ENCODE peak calls at places on chromosomes 3 and 15, in four cellular contexts. E, K, N and B are unnamed samples.

GRCh38 chr15:89876736-89877135 is 17.1 kb downstream of the AP3S2 start:
- DNase-seq in E (no peak), K (no peak), N (no peak), B (no peak)

GRCh38 chr15:35450492-35450891 is 95.5 kb downstream of the DPH6 start:
- DNase-seq in E (peak), K (no peak), N (no peak), B (peak)

GRCh38 chr3:17430574-17430973 is 311.9 kb downstream of the TBC1D5 start:
- DNase-seq in E (no peak), K (no peak), N (no peak), B (no peak)

GRCh38 chr15:72495007-72495406 is 20.9 kb downstream of the ARIH1 start:
- DNase-seq in E (no peak), K (no peak), N (no peak), B (no peak)

GRCh38 chr3:143362115-143362992 is 242.8 kb downstream of the CHST2 start:
- DNase-seq in E (peak), K (no peak), N (no peak), B (no peak)

GRCh38 chr3:175260145-175260794 is 401.1 kb downstream of the NAALADL2 start:
- DNase-seq in E (peak), K (no peak), N (no peak), B (peak)

GRCh38 chr3:187327827-187328226 is 36.3 kb upstream of the MASP1 start:
- DNase-seq in E (no peak), K (no peak), N (no peak), B (no peak)

GRCh38 chr15:69375151-69375790 is 38.9 kb upstream of the KIF23 start:
- DNase-seq in E (no peak), K (no peak), N (peak), B (no peak)

GRCh38 chr3:107430214-107431047 is 53.2 kb downstream of the CCDC54 start:
- DNase-seq in E (peak), K (no peak), N (no peak), B (peak)

GRCh38 chr3:172317984-172318383 is 130.3 kb downstream of the GHSR start:
- DNase-seq in E (peak), K (no peak), N (no peak), B (peak)

GRCh38 chr3:64223809-64224570 is 1.3 kb downstream of the PRICKLE2 start:
- DNase-seq in E (peak), K (no peak), N (no peak), B (peak)

GRCh38 chr3:151558621-151559020 is 97.8 kb upstream of the IGSF10 start:
- DNase-seq in E (no peak), K (no peak), N (no peak), B (peak)

GRCh38 chr3:113533534-113533892 is 1.2 kb downstream of the SIDT1 start:
- DNase-seq in E (no peak), K (no peak), N (no peak), B (no peak)

GRCh38 chr3:63975705-63976104 is 47.6 kb downstream of the PSMD6 start:
- DNase-seq in E (peak), K (no peak), N (no peak), B (peak)

GRCh38 chr15:47339800-47340575 is 377.3 kb upstream of the SEMA6D start:
- DNase-seq in E (no peak), K (no peak), N (no peak), B (peak)

GRCh38 chr3:23751485-23751811 is 54.3 kb upstream of the UBE2E1 start:
- DNase-seq in E (peak), K (no peak), N (no peak), B (peak)

GRCh38 chr3:105108823-105109222 is 257.9 kb upstream of the ALCAM start:
- DNase-seq in E (no peak), K (no peak), N (no peak), B (peak)

GRCh38 chr15:40323953-40324937 is 753 bp downstream of the INAFM2 start:
- DNase-seq in E (no peak), K (no peak), N (no peak), B (no peak)

GRCh38 chr3:45507820-45508317 is 86.7 kb upstream of the LIMD1 start:
- DNase-seq in E (peak), K (no peak), N (no peak), B (peak)

GRCh38 chr3:123695152-123695551 is 110.3 kb upstream of the HACD2 start:
- DNase-seq in E (no peak), K (no peak), N (no peak), B (no peak)

GRCh38 chr3:52442409-52443267 is 2.3 kb downstream of the SEMA3G start:
- DNase-seq in E (no peak), K (no peak), N (no peak), B (no peak)

GRCh38 chr3:98733055-98733777 is 29.9 kb upstream of the ST3GAL6 start:
- DNase-seq in E (no peak), K (no peak), N (peak), B (peak)

GRCh38 chr3:9732080-9732752 is 681 bp downstream of the BRPF1 start:
- DNase-seq in E (no peak), K (no peak), N (peak), B (no peak)

GRCh38 chr3:188150982-188151381 is 3.0 kb upstream of the LPP start:
- DNase-seq in E (no peak), K (no peak), N (no peak), B (no peak)

GRCh38 chr15:95446854-95447253 is 883.6 kb upstream of the NR2F2 start:
- DNase-seq in E (no peak), K (no peak), N (no peak), B (no peak)

GRCh38 chr3:90007786-90008499 is 900.5 kb downstream of the EPHA3 start:
- DNase-seq in E (no peak), K (no peak), N (no peak), B (peak)

GRCh38 chr3:65181397-65181871 is 493.6 kb upstream of the ADAMTS9 start:
- DNase-seq in E (no peak), K (no peak), N (no peak), B (no peak)

GRCh38 chr15:52004806-52005205 is 14.2 kb upstream of the MAPK6 start:
- DNase-seq in E (no peak), K (no peak), N (no peak), B (no peak)

GRCh38 chr3:77859131-77859530 is 819.2 kb downstream of the ROBO2 start:
- DNase-seq in E (no peak), K (no peak), N (no peak), B (no peak)

GRCh38 chr3:8343058-8343457 is 158.6 kb upstream of the LMCD1 start:
- DNase-seq in E (no peak), K (no peak), N (no peak), B (no peak)

GRCh38 chr3:153443961-153444360 is 281.9 kb downstream of the RAP2B start:
- DNase-seq in E (no peak), K (no peak), N (no peak), B (peak)

GRCh38 chr15:70257047-70257446 is 159.3 kb upstream of the TLE3 start:
- DNase-seq in E (no peak), K (no peak), N (no peak), B (no peak)

GRCh38 chr3:37741644-37742043 is 120.0 kb upstream of the CTDSPL start:
- DNase-seq in E (no peak), K (no peak), N (peak), B (no peak)
- TF ChIP-seq CTCF in E (peak), K (peak), N (peak), B (no peak)

DNA sequence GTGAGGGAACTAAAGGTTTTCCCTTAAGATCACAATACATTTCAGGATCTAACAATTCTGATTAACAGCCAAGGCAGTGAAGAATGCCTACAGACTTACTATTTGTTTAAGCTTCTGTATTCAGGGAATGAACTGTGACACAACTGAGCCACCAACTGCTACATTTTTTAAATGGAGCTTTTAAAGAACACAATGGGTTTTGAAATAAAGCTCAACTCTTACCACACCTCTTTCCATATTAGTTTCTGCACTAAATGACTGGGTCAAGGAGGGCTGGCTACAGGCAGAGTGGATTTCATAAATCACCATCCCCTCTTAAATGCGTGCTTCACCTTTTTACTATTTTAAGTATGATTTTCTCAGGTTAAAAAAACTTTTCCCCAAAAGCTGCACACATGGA is 100.2 kb downstream of the TMCC1 start:
- DNase-seq in E (no peak), K (no peak), N (no peak), B (peak)
- H3K4me3 ChIP-seq in E (no peak), K (no peak), N (no peak), B (no peak)

GRCh38 chr3:192816274-192816853 is 89.0 kb upstream of the FGF12 start:
- DNase-seq in E (peak), K (no peak), N (no peak), B (peak)
- TF ChIP-seq CTCF in E (peak), K (peak), N (peak), B (peak)

DNA sequence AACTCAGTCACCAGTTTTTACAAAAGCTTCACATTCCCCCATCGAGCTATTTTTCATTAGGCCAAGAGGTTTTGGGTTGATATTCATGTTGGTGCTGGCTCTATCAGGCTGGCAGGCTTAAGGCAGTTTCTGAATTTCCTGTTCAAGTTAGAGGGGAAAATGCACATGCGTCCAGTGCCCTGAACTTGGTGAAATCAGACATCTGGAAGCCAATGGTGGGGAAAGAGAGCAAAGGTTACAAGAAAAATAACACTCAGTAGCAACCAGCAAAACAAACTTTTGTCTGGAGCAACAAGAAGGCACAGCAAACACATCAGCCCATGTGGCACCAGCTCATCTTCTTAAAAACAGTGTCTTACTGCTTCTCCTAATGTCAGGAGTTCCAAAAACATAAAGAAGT is 155.6 kb upstream of the TSC22D2 start:
- DNase-seq in E (peak), K (no peak), N (no peak), B (peak)
- H3K4me3 ChIP-seq in E (no peak), K (no peak), N (no peak), B (no peak)

GRCh38 chr15:25735550-25736384 is 127.4 kb downstream of the ATP10A start:
- DNase-seq in E (no peak), K (no peak), N (no peak), B (no peak)
- TF ChIP-seq CTCF in E (no peak), K (no peak), N (no peak), B (no peak)

DNA sequence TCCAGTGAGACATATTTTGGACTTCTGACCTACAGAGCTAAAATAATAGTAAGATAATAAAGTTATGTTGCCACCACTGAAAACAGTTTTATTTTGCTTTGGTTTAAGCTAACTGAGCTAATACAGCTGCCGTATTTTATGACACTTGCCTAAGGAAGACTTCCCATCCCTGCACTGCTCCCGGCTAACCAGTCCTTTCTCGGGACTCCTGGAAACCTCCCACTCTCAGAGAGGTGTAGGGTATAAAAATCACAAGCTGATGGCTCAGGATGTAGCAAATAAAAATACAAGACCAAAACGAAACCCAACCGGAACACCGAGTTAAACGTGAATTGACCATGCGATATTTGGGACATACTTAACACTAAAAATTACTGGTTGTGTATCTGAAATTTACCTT is 448 bp upstream of the KBTBD12 start:
- DNase-seq in E (no peak), K (no peak), N (no peak), B (peak)
- H3K4me3 ChIP-seq in E (no peak), K (peak), N (peak), B (peak)

GRCh38 chr15:73567022-73567421 is 66.2 kb downstream of the NPTN start:
- DNase-seq in E (no peak), K (no peak), N (no peak), B (no peak)

GRCh38 chr15:73560501-73561117 is 72.6 kb downstream of the NPTN start:
- DNase-seq in E (peak), K (no peak), N (no peak), B (peak)

GRCh38 chr15:73558529-73558928 is 74.7 kb downstream of the NPTN start:
- DNase-seq in E (no peak), K (no peak), N (no peak), B (no peak)

GRCh38 chr15:73568881-73569280 is 64.3 kb downstream of the NPTN start:
- DNase-seq in E (no peak), K (no peak), N (no peak), B (no peak)

GRCh38 chr15:73564255-73564654 is 68.9 kb downstream of the NPTN start:
- DNase-seq in E (peak), K (no peak), N (no peak), B (peak)
- TF ChIP-seq CTCF in E (peak), K (no peak), N (no peak), B (peak)

DNA sequence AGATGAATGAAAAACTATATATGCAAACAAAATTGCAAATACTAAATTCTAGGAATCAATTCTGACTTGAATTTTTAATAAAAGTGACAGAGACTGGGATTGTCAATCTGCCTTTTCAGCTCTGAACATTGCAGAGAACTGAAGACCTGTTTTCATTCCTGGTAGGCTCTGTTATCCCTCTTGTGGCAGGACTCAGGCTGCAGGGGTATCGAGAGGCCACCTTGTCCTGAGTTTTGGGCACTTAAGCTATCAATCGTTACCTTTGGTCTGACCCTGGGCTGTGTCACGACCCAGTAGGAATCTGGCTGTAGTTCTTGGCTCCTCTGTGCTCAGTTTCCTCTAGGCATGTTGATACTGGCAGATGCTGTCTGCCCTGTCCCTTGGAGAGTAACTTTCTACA is 238.0 kb downstream of the CACNA2D3 start:
- DNase-seq in E (no peak), K (no peak), N (no peak), B (no peak)
- H3K4me3 ChIP-seq in E (no peak), K (no peak), N (no peak), B (no peak)

GRCh38 chr3:34008836-34009479 is 210.5 kb downstream of the PDCD6IP start:
- DNase-seq in E (no peak), K (no peak), N (no peak), B (no peak)

GRCh38 chr3:34009480-34009844 is 211.0 kb downstream of the PDCD6IP start:
- DNase-seq in E (peak), K (no peak), N (no peak), B (peak)

GRCh38 chr3:34013818-34014576 is 215.6 kb downstream of the PDCD6IP start:
- DNase-seq in E (no peak), K (no peak), N (no peak), B (no peak)

GRCh38 chr3:34012102-34012461 is 213.7 kb downstream of the PDCD6IP start:
- DNase-seq in E (peak), K (no peak), N (no peak), B (peak)

GRCh38 chr3:34011171-34012101 is 213.0 kb downstream of the PDCD6IP start:
- DNase-seq in E (peak), K (no peak), N (no peak), B (no peak)
- TF ChIP-seq CTCF in E (peak), K (no peak), N (no peak), B (no peak)